ENCODE peak calls at places on chromosomes 5 and 9, in four cellular contexts. One of them, this sample, is unnamed. For H3K4me1, the result is how much of the 10 kb centered on the place peaks cover.

GRCh38 chr9:132681561-132681960 is 11.3 kb downstream of the GTF3C4 start:
- DNase-seq in suprapubic skin: no peak
- DNase-seq in ovary: no peak
- DNase-seq in breast epithelium: no peak
- DNase-seq in this sample: no peak

GRCh38 chr9:137715321-137715720 is 96.5 kb downstream of the EHMT1 start:
- DNase-seq in suprapubic skin: no peak
- DNase-seq in ovary: no peak
- DNase-seq in breast epithelium: no peak
- DNase-seq in this sample: no peak

GRCh38 chr9:35680331-35681105 is 6.8 kb downstream of the CA9 start:
- DNase-seq in suprapubic skin: no peak
- DNase-seq in ovary: no peak
- DNase-seq in breast epithelium: no peak
- DNase-seq in this sample: no peak

GRCh38 chr9:34600908-34601307 is 11.0 kb downstream of the RPP25L start:
- DNase-seq in suprapubic skin: no peak
- DNase-seq in ovary: no peak
- DNase-seq in breast epithelium: no peak
- DNase-seq in this sample: no peak

GRCh38 chr9:112540800-112541199 is 54.2 kb downstream of the KIAA1958 start:
- DNase-seq in suprapubic skin: no peak
- DNase-seq in ovary: no peak
- DNase-seq in breast epithelium: no peak
- DNase-seq in this sample: no peak

GRCh38 chr5:54438601-54439399 is 16.7 kb upstream of the HSPB3 start:
- DNase-seq in suprapubic skin: no peak
- DNase-seq in ovary: no peak
- DNase-seq in breast epithelium: no peak
- DNase-seq in this sample: no peak

GRCh38 chr5:75551471-75551870 is 39.8 kb downstream of the POLK start:
- DNase-seq in suprapubic skin: no peak
- DNase-seq in ovary: no peak
- DNase-seq in breast epithelium: no peak
- DNase-seq in this sample: no peak

GRCh38 chr9:133589454-133590227 is 19.5 kb downstream of the FAM163B start:
- DNase-seq in suprapubic skin: no peak
- DNase-seq in ovary: no peak
- DNase-seq in breast epithelium: no peak
- DNase-seq in this sample: no peak

GRCh38 chr5:59843511-59844230 is 49.9 kb downstream of the PDE4D start:
- DNase-seq in suprapubic skin: no peak
- DNase-seq in ovary: no peak
- DNase-seq in breast epithelium: no peak
- DNase-seq in this sample: no peak

GRCh38 chr5:138330813-138331448 is 673 bp downstream of the CDC25C start:
- DNase-seq in suprapubic skin: no peak
- DNase-seq in ovary: no peak
- DNase-seq in breast epithelium: no peak
- DNase-seq in this sample: no peak

GRCh38 chr5:6790346-6790865 is 77.2 kb downstream of the TENT4A start:
- DNase-seq in suprapubic skin: no peak
- DNase-seq in ovary: no peak
- DNase-seq in breast epithelium: no peak
- DNase-seq in this sample: peak

GRCh38 chr5:38468202-38468656 is 88.2 kb downstream of the LIFR start:
- DNase-seq in suprapubic skin: no peak
- DNase-seq in ovary: peak
- DNase-seq in breast epithelium: no peak
- DNase-seq in this sample: no peak

GRCh38 chr9:104936291-104936690 is 8.3 kb upstream of the ABCA1 start:
- DNase-seq in suprapubic skin: no peak
- DNase-seq in ovary: no peak
- DNase-seq in breast epithelium: no peak
- DNase-seq in this sample: no peak

GRCh38 chr9:93950619-93951601 is 4.2 kb downstream of the BARX1 start:
- DNase-seq in suprapubic skin: no peak
- DNase-seq in ovary: no peak
- DNase-seq in breast epithelium: no peak
- DNase-seq in this sample: no peak

GRCh38 chr5:132662925-132663770 is 5.2 kb downstream of the IL13 start:
- DNase-seq in suprapubic skin: no peak
- DNase-seq in ovary: no peak
- DNase-seq in breast epithelium: no peak
- DNase-seq in this sample: no peak

GRCh38 chr5:89173528-89173927 is 290.5 kb upstream of the MEF2C start:
- DNase-seq in suprapubic skin: no peak
- DNase-seq in ovary: no peak
- DNase-seq in breast epithelium: no peak
- DNase-seq in this sample: no peak
- H3K4me3 ChIP-seq in suprapubic skin: no peak
- H3K4me3 ChIP-seq in ovary: no peak
- H3K4me3 ChIP-seq in breast epithelium: no peak
- H3K4me3 ChIP-seq in this sample: no peak

DNA sequence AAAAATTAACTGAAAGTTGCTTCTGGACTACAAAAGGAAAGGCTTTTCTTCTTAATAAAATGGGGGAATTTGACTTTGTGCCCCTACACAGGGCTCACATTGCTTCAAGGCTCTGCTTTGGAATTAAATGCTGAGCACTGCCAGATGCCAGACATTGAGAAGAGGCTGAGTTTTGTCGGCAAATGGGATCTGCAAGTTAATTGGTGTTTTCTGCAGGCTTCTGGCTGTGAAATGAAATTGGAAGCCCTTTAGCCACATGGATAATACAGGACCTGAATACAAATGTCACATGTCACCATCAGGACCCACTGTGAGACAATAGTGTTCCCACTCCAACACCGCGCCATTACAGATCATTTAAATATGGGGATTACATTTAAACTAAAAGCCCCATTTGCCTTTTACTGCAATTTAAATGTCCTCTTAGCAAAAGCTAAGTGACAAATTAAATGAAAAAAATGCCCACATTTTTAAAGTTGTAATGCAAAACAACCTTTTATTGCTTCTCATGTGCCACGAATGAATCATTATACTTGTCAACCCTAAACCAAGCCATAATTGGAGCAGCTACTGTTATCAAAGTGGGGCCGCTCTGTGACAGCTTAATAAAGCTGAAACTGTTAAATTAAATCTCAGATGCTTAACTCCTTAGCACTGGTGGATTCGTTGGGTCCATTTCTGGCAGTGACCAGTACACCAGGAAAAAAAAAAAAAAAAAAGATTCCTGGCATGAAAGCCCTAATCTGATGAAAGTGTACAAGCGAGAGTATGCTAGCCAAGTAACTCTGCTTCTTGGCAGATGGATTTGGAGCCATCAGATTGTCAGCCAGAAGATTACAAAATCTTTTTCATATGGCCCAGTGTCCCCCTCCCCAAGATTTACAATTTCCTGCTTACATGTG is 164.6 kb downstream of the ZSWIM6 start:
- DNase-seq in suprapubic skin: no peak
- DNase-seq in ovary: no peak
- DNase-seq in breast epithelium: no peak
- DNase-seq in this sample: no peak
- H3K4me1 ChIP-seq in suprapubic skin: under half
- H3K4me1 ChIP-seq in ovary: under half
- H3K4me1 ChIP-seq in breast epithelium: under half
- H3K4me1 ChIP-seq in this sample: under half

GRCh38 chr5:62143268-62144229 is 162.5 kb upstream of the KIF2A start:
- DNase-seq in suprapubic skin: no peak
- DNase-seq in ovary: no peak
- DNase-seq in breast epithelium: no peak
- DNase-seq in this sample: no peak
- H3K4me3 ChIP-seq in suprapubic skin: no peak
- H3K4me3 ChIP-seq in ovary: no peak
- H3K4me3 ChIP-seq in breast epithelium: no peak
- H3K4me3 ChIP-seq in this sample: no peak

GRCh38 chr9:129569506-129570449 is 51.1 kb downstream of the C9orf50 start:
- DNase-seq in suprapubic skin: no peak
- DNase-seq in ovary: peak
- DNase-seq in breast epithelium: no peak
- DNase-seq in this sample: no peak

GRCh38 chr9:129572517-129572916 is 48.4 kb downstream of the C9orf50 start:
- DNase-seq in suprapubic skin: no peak
- DNase-seq in ovary: no peak
- DNase-seq in breast epithelium: no peak
- DNase-seq in this sample: no peak

GRCh38 chr9:129572052-129572425 is 48.9 kb downstream of the C9orf50 start:
- DNase-seq in suprapubic skin: no peak
- DNase-seq in ovary: no peak
- DNase-seq in breast epithelium: no peak
- DNase-seq in this sample: no peak

GRCh38 chr9:129570450-129571297 is 50.2 kb downstream of the C9orf50 start:
- DNase-seq in suprapubic skin: no peak
- DNase-seq in ovary: peak
- DNase-seq in breast epithelium: no peak
- DNase-seq in this sample: no peak

GRCh38 chr9:129571298-129572051 is 49.4 kb downstream of the C9orf50 start:
- DNase-seq in suprapubic skin: no peak
- DNase-seq in ovary: peak
- DNase-seq in breast epithelium: no peak
- DNase-seq in this sample: no peak
- H3K4me1 ChIP-seq in suprapubic skin: under half
- H3K4me1 ChIP-seq in ovary: under half
- H3K4me1 ChIP-seq in breast epithelium: under half
- H3K4me1 ChIP-seq in this sample: under half